ENCODE peak calls at places on chromosomes 2 and 18, in six cellular contexts. V, W, S, M, G and X are unnamed samples.
A peak's percentile ranks its signal among the peaks of the same experiment; 100 is the strongest.

GRCh38 chr2:70340921-70341765 is 39.3 kb upstream of the FAM136A start:
- DNase-seq in S (no peak), V (no peak), G (peak; percentile 29), M (peak; percentile 67), W (no peak), X (no peak)

GRCh38 chr2:47521666-47522285 is 118.8 kb downstream of the MSH2 start:
- DNase-seq in S (no peak), W (no peak), V (no peak), G (no peak), M (no peak), X (no peak)

GRCh38 chr18:41576643-41577042 is 378.4 kb upstream of the PIK3C3 start:
- DNase-seq in G (no peak), V (no peak), M (no peak), S (no peak), W (no peak), X (no peak)

GRCh38 chr18:55486936-55487335 is 101.1 kb downstream of the TCF4 start:
- DNase-seq in S (no peak), V (no peak), G (no peak), W (no peak), M (no peak), X (no peak)

GRCh38 chr2:226583715-226584114 is 215.9 kb downstream of the IRS1 start:
- DNase-seq in M (peak; percentile 85), W (no peak), S (no peak), G (peak; percentile 85), V (no peak), X (no peak)

GRCh38 chr2:180003566-180003965 is 3.5 kb downstream of the CWC22 start:
- DNase-seq in M (no peak), V (no peak), S (no peak), G (no peak), W (no peak), X (no peak)

GRCh38 chr18:36294031-36294430 is 3.5 kb upstream of the FHOD3 start:
- DNase-seq in G (peak; percentile 79), S (no peak), M (peak; percentile 87), W (no peak), V (no peak), X (no peak)

GRCh38 chr18:24050916-24051255 is 36.3 kb downstream of the TTC39C start:
- DNase-seq in W (no peak), G (no peak), V (no peak), M (no peak), S (no peak), X (no peak)

GRCh38 chr18:35933982-35934381 is 38.5 kb upstream of the RMP24 start:
- DNase-seq in G (no peak), W (no peak), V (no peak), M (no peak), S (no peak), X (no peak)

GRCh38 chr2:60925994-60926750 is 44.8 kb downstream of the REL start:
- DNase-seq in V (no peak), G (peak; percentile 7), M (peak; percentile 14), W (no peak), S (no peak), X (no peak)

GRCh38 chr2:171143670-171144062 is 17.0 kb downstream of the TLK1 start:
- DNase-seq in W (no peak), S (no peak), G (no peak), V (no peak), M (no peak), X (no peak)

GRCh38 chr2:172096661-172097547 is 5.8 kb downstream of the DLX2 start:
- DNase-seq in V (no peak), S (no peak), M (peak; percentile 97), G (peak; percentile 87), W (no peak), X (no peak)

GRCh38 chr18:9575558-9575957 is 38.8 kb downstream of the PPP4R1 start:
- DNase-seq in V (peak; percentile 83), M (peak; percentile 87), G (peak; percentile 94), S (no peak), W (no peak), X (no peak)

GRCh38 chr2:27954261-27954673 is 63.7 kb downstream of the BABAM2 start:
- DNase-seq in G (peak; percentile 34), M (peak; percentile 66), V (no peak), S (peak; percentile 23), W (no peak), X (no peak)

GRCh38 chr18:28794459-28795245 is 617.7 kb upstream of the CDH2 start:
- DNase-seq in W (no peak), G (peak; percentile 50), V (no peak), M (peak; percentile 79), S (no peak), X (no peak)

GRCh38 chr18:54776282-54776977 is 51.8 kb upstream of the RAB27B start:
- DNase-seq in V (no peak), G (peak; percentile 97), W (no peak), S (no peak), M (peak; percentile 98), X (no peak)

GRCh38 chr2:237699870-237700582 is 72.6 kb downstream of the LRRFIP1 start:
- DNase-seq in S (no peak), M (no peak), G (no peak), V (no peak), W (no peak), X (no peak)

GRCh38 chr2:232833830-232834229 is 36.2 kb upstream of the SNORC start:
- DNase-seq in V (no peak), M (no peak), S (no peak), G (no peak), W (no peak), X (no peak)

GRCh38 chr2:58336416-58336815 is 95.3 kb upstream of the FANCL start:
- DNase-seq in G (no peak), S (no peak), M (no peak), W (no peak), V (no peak), X (no peak)

GRCh38 chr18:24052053-24052452 is 37.5 kb downstream of the TTC39C start:
- DNase-seq in G (no peak), V (no peak), M (no peak), S (no peak), W (no peak), X (no peak)

GRCh38 chr2:12819721-12820120 is 103.0 kb downstream of the TRIB2 start:
- DNase-seq in G (peak; percentile 89), W (no peak), S (no peak), M (peak; percentile 57), V (no peak), X (no peak)